ENCODE peak calls at places on chromosomes 7 and 10, in six cellular contexts. C, U, F, L, I and R are unnamed samples.

GRCh38 chr7:71140264-71140663 is 8.3 kb downstream of the GALNT17 start:
- DNase-seq in U (no peak), I (no peak), C (no peak), F (no peak), L (no peak), R (no peak)

GRCh38 chr7:7882888-7883287 is 85.7 kb upstream of the GLCCI1 start:
- DNase-seq in F (no peak), L (no peak), U (no peak), C (no peak), I (no peak), R (no peak)

GRCh38 chr7:18396953-18397352 is 98.6 kb upstream of the HDAC9 start:
- DNase-seq in I (no peak), F (no peak), C (no peak), L (no peak), U (no peak), R (no peak)

GRCh38 chr10:88865281-88865876 is 13.7 kb upstream of the ANKRD22 start:
- DNase-seq in U (no peak), C (no peak), F (no peak), I (no peak), L (no peak), R (no peak)

GRCh38 chr7:133705596-133705995 is 421.5 kb upstream of the LRGUK start:
- DNase-seq in L (no peak), F (no peak), C (no peak), U (no peak), I (no peak), R (peak; percentile 86)

GRCh38 chr10:73989594-73990142 is 8.2 kb upstream of the VCL start:
- DNase-seq in I (no peak), L (no peak), C (no peak), F (no peak), U (no peak), R (no peak)

GRCh38 chr7:42407311-42407710 is 170.3 kb upstream of the GLI3 start:
- DNase-seq in U (no peak), L (no peak), I (no peak), C (no peak), F (no peak), R (no peak)

GRCh38 chr7:146375155-146375554 is 258.6 kb downstream of the CNTNAP2 start:
- DNase-seq in I (no peak), C (no peak), U (no peak), F (no peak), L (no peak), R (no peak)

GRCh38 chr10:47449102-47449978 is 34.6 kb downstream of the ANXA8 start:
- DNase-seq in U (no peak), C (no peak), L (peak; percentile 51), I (no peak), F (no peak), R (no peak)

GRCh38 chr10:22427890-22428571 is 82.7 kb downstream of the SPAG6 start:
- DNase-seq in F (no peak), U (no peak), C (no peak), L (no peak), I (no peak), R (no peak)

GRCh38 chr10:50552771-50553535 is 70.8 kb downstream of the SGMS1 start:
- DNase-seq in I (no peak), C (no peak), F (no peak), L (no peak), U (peak; percentile 46), R (no peak)

GRCh38 chr7:4809091-4809591 is 33.7 kb downstream of the AP5Z1 start:
- DNase-seq in I (no peak), L (no peak), U (peak; percentile 51), F (no peak), C (peak; percentile 70), R (no peak)

GRCh38 chr7:51666261-51666660 is 349.7 kb upstream of the COBL start:
- DNase-seq in C (no peak), F (no peak), L (no peak), U (no peak), I (no peak), R (no peak)

GRCh38 chr10:103724771-103725170 is 130.6 kb downstream of the SH3PXD2A start:
- DNase-seq in I (no peak), C (peak; percentile 0), F (no peak), L (no peak), U (no peak), R (no peak)

GRCh38 chr7:24609570-24609969 is 36.3 kb downstream of the PALS2 start:
- DNase-seq in L (no peak), C (no peak), U (no peak), I (no peak), F (no peak), R (no peak)

GRCh38 chr7:74395745-74396311 is 57.9 kb upstream of the GTF2IRD1 start:
- DNase-seq in C (no peak), I (no peak), F (no peak), U (no peak), L (no peak), R (no peak)

GRCh38 chr7:88357295-88357694 is 50.6 kb upstream of the STEAP4 start:
- DNase-seq in L (no peak), I (no peak), U (no peak), C (no peak), F (peak; percentile 19), R (no peak)

GRCh38 chr10:2619472-2619871 is 447.9 kb upstream of the PFKP start:
- DNase-seq in L (no peak), U (no peak), C (no peak), I (no peak), F (no peak), R (peak; percentile 5)

GRCh38 chr7:1668486-1668931 is 1.6 kb upstream of the ELFN1 start:
- DNase-seq in I (peak; percentile 41), C (peak; percentile 45), L (peak; percentile 47), F (peak; percentile 49), U (no peak), R (no peak)

GRCh38 chr10:53010362-53010907 is 237.9 kb upstream of the MBL2 start:
- DNase-seq in L (no peak), C (no peak), F (no peak), U (no peak), I (no peak), R (no peak)

GRCh38 chr7:136015638-136016037 is 38.5 kb upstream of the MTPN start:
- DNase-seq in C (no peak), U (no peak), F (no peak), L (no peak), I (no peak), R (no peak)

GRCh38 chr10:1329622-1330021 is 273.4 kb downstream of the WDR37 start:
- DNase-seq in L (no peak), U (no peak), C (no peak), F (no peak), I (no peak), R (no peak)

GRCh38 chr10:37906382-37906781 is 49.0 kb upstream of the ZNF248 start:
- DNase-seq in L (no peak), I (no peak), U (no peak), F (no peak), C (no peak), R (no peak)

GRCh38 chr10:124174071-124174566 is 80.7 kb upstream of the CHST15 start:
- DNase-seq in C (no peak), U (no peak), F (no peak), L (no peak), I (no peak), R (no peak)

GRCh38 chr7:2982831-2983230 is 60.8 kb downstream of the CARD11 start:
- DNase-seq in U (peak; percentile 80), C (no peak), I (no peak), F (no peak), L (peak; percentile 60), R (no peak)

GRCh38 chr10:14016942-14017341 is 313.8 kb downstream of the FRMD4A start:
- DNase-seq in I (no peak), L (no peak), F (no peak), U (no peak), C (no peak), R (no peak)
- H3K27ac ChIP-seq in I (no peak overlapping the region), L (no peak overlapping the region), F (peak overlapping the region; percentile 29), U (no peak overlapping the region), C (no peak overlapping the region), R (no peak overlapping the region)

DNA sequence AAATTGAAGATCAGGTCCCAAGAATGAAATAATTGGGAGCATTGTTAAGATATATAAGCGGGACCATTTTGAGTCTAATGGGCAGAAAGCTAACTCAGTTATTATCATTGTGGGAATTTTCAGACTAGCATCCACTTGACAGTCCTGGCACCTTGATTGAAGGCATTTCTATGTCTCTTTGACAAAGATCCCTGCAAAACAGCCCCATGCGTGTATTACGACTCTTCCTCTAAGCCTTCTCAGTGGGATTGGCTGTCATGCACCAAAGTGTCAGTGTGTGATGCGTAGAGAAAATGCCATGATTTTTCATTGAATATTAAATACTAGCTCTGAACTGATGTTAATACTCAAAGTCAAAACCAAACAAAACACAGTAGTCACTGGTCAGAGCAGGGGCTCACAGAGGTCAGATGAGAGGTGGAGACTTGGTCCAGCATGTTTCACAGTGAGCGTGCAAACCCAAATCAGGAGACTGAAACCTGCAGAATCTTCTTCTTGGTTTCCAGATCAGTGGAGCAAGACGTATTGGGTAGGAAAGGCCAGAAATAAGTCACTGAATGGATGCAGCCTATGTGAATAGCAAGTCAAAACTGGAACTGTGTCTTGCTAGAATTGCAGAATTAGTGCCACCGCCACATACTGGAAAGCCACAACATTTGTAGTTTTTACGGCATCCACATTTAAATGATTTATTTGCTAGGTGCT is 303.6 kb upstream of the AKR1E2 start:
- DNase-seq in I (no peak), F (no peak), U (no peak), C (no peak), L (no peak), R (no peak)
- H3K4me1 ChIP-seq in I (peaks cover 17% of the 10 kb centered on the region), F (peaks cover 14% of the 10 kb centered on the region), U (no peaks in the 10 kb centered on the region), C (no peaks in the 10 kb centered on the region), L (no peaks in the 10 kb centered on the region), R (no peaks in the 10 kb centered on the region)

GRCh38 chr7:151697515-151697895 is 177.8 kb upstream of the RHEB start:
- DNase-seq in U (no peak), I (no peak), C (peak; percentile 48), F (peak; percentile 11), L (no peak), R (no peak)
- H3K27ac ChIP-seq in U (no peak overlapping the region), I (peak overlapping the region; percentile 77), C (no peak overlapping the region), F (peak overlapping the region; percentile 87), L (no peak overlapping the region), R (peak overlapping the region; percentile 34)

GRCh38 chr10:132639470-132639869 is 101.9 kb downstream of the INPP5A start:
- DNase-seq in I (no peak), L (no peak), C (no peak), F (no peak), U (no peak), R (no peak)
- H3K4me1 ChIP-seq in I (no peaks in the 10 kb centered on the region), L (peaks cover 9% of the 10 kb centered on the region), C (peaks cover 13% of the 10 kb centered on the region), F (peaks cover 48% of the 10 kb centered on the region), U (peaks cover 4% of the 10 kb centered on the region), R (peaks cover 7% of the 10 kb centered on the region)

GRCh38 chr10:13776861-13777301 is 190.1 kb downstream of the PRPF18 start:
- DNase-seq in U (no peak), C (no peak), F (no peak), L (no peak), I (no peak), R (no peak)
- H3K27ac ChIP-seq in U (no peak overlapping the region), C (no peak overlapping the region), F (no peak overlapping the region), L (no peak overlapping the region), I (peak overlapping the region; percentile 53), R (no peak overlapping the region)

DNA sequence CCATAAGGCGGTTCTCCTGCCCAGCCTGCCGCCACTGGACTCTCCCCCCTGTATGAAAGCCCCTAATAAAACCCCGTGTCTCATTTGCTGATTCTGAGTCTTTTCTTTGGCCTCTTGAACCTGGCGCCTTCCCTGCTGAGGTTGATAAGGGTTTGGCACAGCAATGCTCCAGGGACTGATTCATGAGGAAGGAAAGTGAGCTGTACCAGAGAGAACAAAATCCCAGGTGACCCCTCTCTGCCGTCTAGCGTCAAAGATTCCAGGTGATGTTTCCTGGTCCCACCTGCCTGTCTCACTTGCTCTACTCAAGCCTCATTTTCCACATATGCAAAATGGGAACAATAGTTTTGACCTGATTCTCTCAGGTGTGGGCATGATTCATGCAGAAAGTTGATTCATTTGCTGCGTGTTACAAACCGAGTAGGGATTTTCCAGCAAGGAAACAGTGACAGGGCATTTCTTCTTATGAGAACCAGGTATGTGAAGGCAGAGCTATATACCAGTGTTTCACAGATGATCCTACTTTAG is 730.6 kb upstream of the IGFBP3 start:
- DNase-seq in I (no peak), C (no peak), U (no peak), L (no peak), F (no peak), R (no peak)
- H3K4me1 ChIP-seq in I (peaks cover 28% of the 10 kb centered on the region), C (no peaks in the 10 kb centered on the region), U (no peaks in the 10 kb centered on the region), L (no peaks in the 10 kb centered on the region), F (no peaks in the 10 kb centered on the region), R (no peaks in the 10 kb centered on the region)